ENCODE peak calls at places on chromosome 22, in eight cellular contexts. J is HCT116, B is A549, H is endothelial cell of umbilical vein, F is K562, G is SK-N-SH, C is H1, E is GM12878. Y is an unnamed sample.

GRCh38 chr22:33969052-33969451 is 48.8 kb upstream of the LARGE1 start:
- DNase-seq in J (no peak), E (no peak), C (no peak), G (no peak), F (no peak), H (no peak), B (no peak), Y (no peak)

GRCh38 chr22:34608716-34609115 is 457.2 kb upstream of the ISX start:
- DNase-seq in J (no peak), F (no peak), G (no peak), H (no peak), C (no peak), B (no peak), E (no peak), Y (no peak)

GRCh38 chr22:20102203-20102780 is 13.6 kb upstream of the RANBP1 start:
- DNase-seq in E (no peak), J (no peak), F (peak), B (no peak), H (no peak), C (no peak), G (no peak), Y (no peak)

GRCh38 chr22:50507421-50507990 is at the start of gene LMF2:
- DNase-seq in H (peak), C (peak), J (no peak), B (peak), E (no peak), F (peak), G (peak), Y (peak)

GRCh38 chr22:50530857-50531545 is 1.2 kb upstream of the TYMP start:
- DNase-seq in F (no peak), G (no peak), E (no peak), C (peak), J (peak), H (peak), B (peak), Y (peak)

GRCh38 chr22:32618461-32619140 is 144.0 kb downstream of the FBXO7 start:
- DNase-seq in B (no peak), E (no peak), G (no peak), C (no peak), H (no peak), J (no peak), F (no peak), Y (no peak)

GRCh38 chr22:50329236-50329635 is 2.4 kb upstream of the DENND6B start:
- DNase-seq in G (no peak), B (no peak), J (no peak), F (no peak), E (no peak), C (no peak), H (no peak), Y (no peak)

GRCh38 chr22:19519041-19519926 is 4.9 kb downstream of the CLDN5 start:
- DNase-seq in C (no peak), B (no peak), J (no peak), F (no peak), G (no peak), H (no peak), E (no peak), Y (no peak)

GRCh38 chr22:37334859-37335818 is 52.8 kb downstream of the CYTH4 start:
- DNase-seq in H (no peak), J (no peak), G (peak), B (no peak), C (peak), F (no peak), E (no peak), Y (peak)

GRCh38 chr22:26086359-26086758 is 82.9 kb upstream of the SEZ6L start:
- DNase-seq in J (no peak), F (no peak), H (no peak), E (no peak), C (no peak), G (peak), B (no peak), Y (peak)

GRCh38 chr22:32707971-32708370 is 93.5 kb upstream of the TIMP3 start:
- DNase-seq in J (no peak), F (no peak), G (no peak), B (no peak), E (no peak), C (no peak), H (no peak), Y (no peak)

GRCh38 chr22:22593964-22594656 is 35.0 kb upstream of the PRAME start:
- DNase-seq in C (peak), H (peak), F (peak), J (peak), E (no peak), G (peak), B (no peak), Y (peak)

GRCh38 chr22:30273196-30273595 is 6.5 kb upstream of the OSM start:
- DNase-seq in G (no peak), B (no peak), C (no peak), H (no peak), E (no peak), F (no peak), J (no peak), Y (peak)

GRCh38 chr22:29030016-29030617 is 31.5 kb downstream of the C22orf31 start:
- DNase-seq in B (no peak), G (no peak), H (no peak), E (no peak), F (no peak), J (peak), C (no peak), Y (no peak)

GRCh38 chr22:44597616-44598015 is 99.6 kb upstream of the RTL6 start:
- DNase-seq in B (no peak), F (no peak), C (no peak), J (no peak), H (no peak), G (peak), E (no peak), Y (no peak)

GRCh38 chr22:44601725-44602124 is 100.3 kb upstream of the PRR5 start:
- DNase-seq in J (no peak), G (no peak), F (no peak), C (no peak), E (no peak), B (no peak), H (no peak), Y (no peak)

GRCh38 chr22:44599084-44599483 is 101.1 kb upstream of the RTL6 start:
- DNase-seq in J (no peak), H (no peak), E (no peak), B (no peak), C (no peak), G (no peak), F (no peak), Y (peak)

GRCh38 chr22:44601189-44601588 is 100.8 kb upstream of the PRR5 start:
- DNase-seq in G (no peak), F (no peak), J (no peak), B (no peak), E (no peak), H (no peak), C (no peak), Y (no peak)

DNA sequence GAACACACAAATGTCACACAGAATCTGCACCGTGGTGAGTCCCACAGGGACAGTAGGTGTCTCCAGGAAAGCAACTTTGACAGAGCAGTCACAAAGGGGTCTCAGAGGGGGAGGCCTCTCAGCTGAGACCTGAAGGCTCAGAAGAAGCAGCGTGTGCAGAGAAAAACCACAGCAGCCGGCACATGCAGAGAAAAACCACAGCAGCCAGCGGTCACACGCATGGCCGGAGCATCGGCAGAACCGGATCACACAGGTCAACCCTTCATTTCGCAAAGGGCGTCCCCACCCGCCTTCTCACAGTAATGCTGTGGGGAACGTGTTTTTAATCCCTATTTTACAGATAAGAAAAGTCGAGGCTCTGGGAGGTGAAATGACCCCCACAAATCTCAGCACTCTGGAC is 101.6 kb upstream of the PRR5 start:
- DNase-seq in B (no peak), J (no peak), G (no peak), H (no peak), C (no peak), F (no peak), E (no peak), Y (peak)
- TF ChIP-seq MAX in B (no peak), J (no peak), G (no peak), H (no peak), C (no peak), F (no peak), E (no peak), Y (no peak)

GRCh38 chr22:46652930-46653331 is 32.7 kb downstream of the GRAMD4 start:
- DNase-seq in E (no peak), J (no peak), F (no peak), C (no peak), H (no peak), B (no peak), G (no peak), Y (no peak)
- H3K4me3 ChIP-seq in E (no peak), J (no peak), F (no peak), C (no peak), H (no peak), B (no peak), G (no peak), Y (no peak)

GRCh38 chr22:48051796-48052620 is 1289.6 kb downstream of the TBC1D22A start:
- DNase-seq in G (no peak), B (no peak), J (no peak), H (no peak), E (no peak), F (no peak), C (no peak), Y (no peak)
- TF ChIP-seq MAX in G (no peak), B (no peak), J (no peak), H (no peak), E (no peak), F (no peak), C (no peak), Y (no peak)

GRCh38 chr22:38727123-38727522 is 21.4 kb downstream of the GTPBP1 start:
- DNase-seq in G (no peak), E (no peak), F (no peak), H (no peak), C (no peak), B (no peak), J (no peak), Y (no peak)

GRCh38 chr22:38728899-38729796 is 23.4 kb downstream of the GTPBP1 start:
- DNase-seq in C (no peak), F (no peak), H (no peak), E (no peak), B (no peak), J (no peak), G (no peak), Y (no peak)

GRCh38 chr22:38729946-38730345 is 24.2 kb downstream of the GTPBP1 start:
- DNase-seq in G (no peak), E (no peak), H (no peak), J (no peak), C (no peak), B (no peak), F (no peak), Y (no peak)

GRCh38 chr22:38725900-38726655 is 20.3 kb downstream of the GTPBP1 start:
- DNase-seq in C (no peak), F (no peak), H (no peak), G (no peak), B (no peak), E (no peak), J (no peak), Y (no peak)

GRCh38 chr22:38727530-38728451 is 22.0 kb downstream of the GTPBP1 start:
- DNase-seq in J (no peak), G (no peak), H (no peak), C (no peak), F (no peak), E (no peak), B (no peak), Y (no peak)
- H3K4me3 ChIP-seq in J (no peak), G (no peak), H (no peak), C (no peak), F (no peak), E (no peak), B (no peak), Y (no peak)

DNA sequence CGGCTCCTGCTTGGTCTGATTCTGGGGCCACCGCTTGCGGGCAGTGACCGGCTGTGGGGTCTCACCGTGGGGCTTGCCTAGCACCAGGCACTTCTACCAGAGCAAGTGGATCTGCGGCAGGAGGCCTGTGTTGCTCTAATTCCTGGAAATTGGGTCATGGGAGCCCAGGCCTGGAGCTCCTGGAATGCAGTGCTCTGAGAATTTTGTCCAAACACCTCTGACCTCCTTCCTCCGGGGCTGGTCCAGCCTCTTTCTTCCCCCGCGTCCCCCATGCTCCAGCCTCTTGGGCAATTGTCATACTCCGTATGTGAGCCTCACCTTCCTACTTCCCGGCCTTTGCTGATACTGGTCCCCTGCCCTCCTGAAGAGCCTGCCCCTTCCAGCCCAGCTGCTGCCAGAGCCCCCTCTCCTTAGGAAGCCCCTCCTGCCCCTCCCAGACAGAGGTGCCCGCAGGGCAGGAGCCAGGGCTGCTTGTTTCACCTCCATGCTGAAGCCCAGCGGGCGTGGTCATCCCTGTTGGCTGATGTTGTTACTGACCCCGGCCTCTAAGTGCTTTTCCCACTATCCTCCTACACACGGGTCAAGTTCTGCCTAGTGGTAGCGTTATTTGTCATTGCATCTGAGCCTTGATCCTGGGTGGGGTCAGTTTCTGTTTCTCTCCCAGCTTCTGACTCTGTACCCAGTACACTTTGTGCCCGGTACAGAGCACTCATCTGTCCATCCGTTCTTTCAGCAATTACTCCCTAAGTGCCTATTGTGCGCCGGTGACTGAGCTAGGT is 9.6 kb downstream of the MGAT3 start:
- DNase-seq in H (no peak), E (no peak), J (no peak), B (no peak), G (no peak), F (no peak), C (no peak), Y (no peak)
- TF ChIP-seq MAX in H (no peak), E (no peak), J (no peak), B (no peak), G (no peak), F (no peak), C (no peak), Y (no peak)

GRCh38 chr22:38788846-38789245 is 5.1 kb downstream of the DNAL4 start:
- DNase-seq in C (no peak), B (no peak), F (no peak), J (no peak), H (no peak), G (peak), E (no peak), Y (no peak)
- H3K4me3 ChIP-seq in C (no peak), B (no peak), F (no peak), J (no peak), H (no peak), G (no peak), E (no peak), Y (no peak)

GRCh38 chr22:47035443-47035881 is 273.0 kb downstream of the TBC1D22A start:
- DNase-seq in H (no peak), F (no peak), B (no peak), C (no peak), G (peak), J (no peak), E (no peak), Y (no peak)
- TF ChIP-seq MAX in H (no peak), F (no peak), B (no peak), C (no peak), G (no peak), J (no peak), E (no peak), Y (no peak)

DNA sequence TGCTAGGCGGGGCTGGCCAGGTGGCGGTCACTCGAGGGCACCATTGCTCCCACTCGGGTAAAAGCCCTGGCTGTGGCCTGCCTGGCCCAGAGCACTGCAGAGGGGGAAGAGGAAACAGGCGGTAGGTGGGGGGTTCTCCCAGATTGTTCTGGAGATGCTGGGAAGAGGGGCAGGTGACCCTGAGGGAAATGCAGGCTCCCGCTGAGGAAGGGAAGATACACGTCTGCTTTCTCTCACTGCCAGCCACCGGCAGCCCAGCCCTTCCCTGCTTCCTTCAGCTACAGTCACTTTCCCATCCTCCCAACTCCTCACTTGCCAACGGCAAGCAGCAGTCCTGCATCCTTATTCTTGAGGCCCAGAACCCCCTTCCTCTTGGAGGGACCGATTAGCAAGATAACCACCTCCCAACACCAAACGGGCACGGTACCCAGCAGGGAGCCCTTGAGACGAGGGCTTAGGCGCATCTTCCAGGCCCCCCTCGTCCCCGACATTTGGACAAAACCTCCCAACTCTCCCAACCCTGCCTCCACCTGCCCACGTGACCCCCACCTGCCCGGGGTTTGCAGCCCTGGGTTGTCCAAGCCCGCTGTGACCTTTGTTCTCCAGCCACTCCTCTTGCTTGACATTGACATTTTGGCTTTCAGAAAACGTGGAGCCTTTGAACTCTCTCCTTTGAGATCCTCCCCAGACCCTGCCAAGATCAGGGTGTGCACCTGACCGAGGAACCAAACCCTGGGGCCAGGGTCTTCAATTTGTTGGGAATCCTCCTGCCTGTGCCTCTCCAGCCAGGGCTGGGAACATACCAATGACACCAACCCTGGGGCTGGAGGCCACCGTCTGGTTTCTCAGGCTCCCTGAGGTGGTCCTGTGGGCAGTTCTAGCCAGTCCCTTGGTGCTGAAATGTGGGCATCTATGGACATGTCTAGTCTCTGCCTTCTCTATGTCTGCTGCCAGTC is 48.8 kb upstream of the TTLL12 start:
- DNase-seq in E (no peak), F (no peak), C (no peak), B (no peak), H (no peak), G (no peak), J (no peak), Y (no peak)
- H3K4me3 ChIP-seq in E (no peak), F (no peak), C (no peak), B (no peak), H (no peak), G (no peak), J (no peak), Y (no peak)

DNA sequence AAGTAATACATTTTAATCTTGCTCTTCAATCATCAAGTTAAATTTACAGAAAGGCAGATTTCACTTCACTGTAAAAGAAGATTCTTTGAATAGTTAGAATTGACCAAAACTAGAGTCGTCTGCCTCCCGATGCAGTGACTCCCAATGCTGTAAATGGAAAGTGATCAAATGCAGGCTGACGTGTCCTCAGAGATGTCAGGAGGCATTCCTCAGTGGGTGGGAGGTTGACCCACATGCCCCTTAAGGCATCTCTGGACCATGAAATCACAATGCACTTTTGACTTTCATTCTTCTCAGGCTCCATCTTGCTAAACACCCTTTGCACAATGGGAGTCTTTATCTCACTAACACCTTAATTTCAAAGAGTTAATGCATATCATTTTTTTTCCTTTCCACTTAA is 19.0 kb upstream of the CECR2 start:
- DNase-seq in B (no peak), E (no peak), J (no peak), H (no peak), G (no peak), C (no peak), F (no peak), Y (no peak)
- TF ChIP-seq MAX in B (no peak), E (no peak), J (no peak), H (no peak), G (no peak), C (no peak), F (no peak), Y (no peak)

Y was measured in NB4.